ENCODE peak calls at places on chromosomes 1 and 21, in six cellular contexts. A, P, M, C, Z and Y are unnamed samples.

GRCh38 chr1:22111620-22112019 is 31.3 kb downstream of the WNT4 start:
- DNase-seq in M (peak), A (no peak), Z (peak), C (no peak), P (no peak), Y (no peak)

GRCh38 chr1:211705439-211706205 is 30.2 kb upstream of the NEK2 start:
- DNase-seq in Z (no peak), C (peak), A (no peak), P (no peak), M (peak), Y (no peak)

GRCh38 chr1:59672851-59673574 is 141.7 kb upstream of the HOOK1 start:
- DNase-seq in P (peak), M (peak), C (peak), A (no peak), Z (peak), Y (no peak)

GRCh38 chr1:205392650-205393049 is 29.2 kb downstream of the LEMD1 start:
- DNase-seq in M (no peak), P (no peak), C (no peak), A (no peak), Z (no peak), Y (no peak)

GRCh38 chr1:41221995-41222991 is 19.8 kb downstream of the SCMH1 start:
- DNase-seq in Z (peak), C (no peak), M (peak), P (no peak), A (no peak), Y (no peak)

GRCh38 chr21:27366846-27367245 is 400.0 kb upstream of the ADAMTS5 start:
- DNase-seq in Z (no peak), C (no peak), P (no peak), A (no peak), M (no peak), Y (no peak)

GRCh38 chr1:32241011-32241763 is 5.8 kb upstream of the FAM167B start:
- DNase-seq in A (peak), M (peak), C (no peak), P (peak), Z (peak), Y (peak)

GRCh38 chr21:31714741-31715365 is 17.1 kb downstream of the SCAF4 start:
- DNase-seq in M (no peak), A (no peak), C (no peak), P (no peak), Z (no peak), Y (no peak)

GRCh38 chr1:3442331-3442730 is 12.1 kb upstream of the ARHGEF16 start:
- DNase-seq in A (no peak), Z (no peak), C (no peak), M (no peak), P (no peak), Y (no peak)

GRCh38 chr1:100862591-100862990 is 32.1 kb downstream of the EXTL2 start:
- DNase-seq in P (no peak), A (no peak), M (peak), C (no peak), Z (peak), Y (no peak)

GRCh38 chr21:46046471-46046870 is 51.4 kb upstream of the COL6A2 start:
- DNase-seq in M (no peak), C (no peak), P (no peak), A (peak), Z (no peak), Y (peak)

GRCh38 chr1:178646821-178647220 is 78.2 kb upstream of the RALGPS2 start:
- DNase-seq in A (no peak), Z (no peak), M (no peak), P (no peak), C (no peak), Y (no peak)

GRCh38 chr1:245575710-245576109 is 420.9 kb downstream of the KIF26B start:
- DNase-seq in C (no peak), P (no peak), M (no peak), Z (peak), A (no peak), Y (no peak)

GRCh38 chr1:44606701-44607281 is 67.5 kb downstream of the TMEM53 start:
- DNase-seq in A (no peak), C (no peak), P (no peak), Z (no peak), M (no peak), Y (no peak)

GRCh38 chr1:12434174-12434573 is 183.8 kb downstream of the DHRS3 start:
- DNase-seq in C (peak), Z (peak), M (peak), P (no peak), A (no peak), Y (no peak)

GRCh38 chr1:159953866-159954515 is at the start of gene SLAMF9:
- DNase-seq in Z (peak), A (no peak), M (peak), P (no peak), C (peak), Y (no peak)

GRCh38 chr1:59265622-59266021 is 31.3 kb upstream of the FGGY start:
- DNase-seq in C (no peak), P (no peak), A (no peak), Z (no peak), M (no peak), Y (no peak)

GRCh38 chr1:5992034-5992813 is at the start of gene NPHP4:
- DNase-seq in M (peak), A (peak), Z (peak), C (peak), P (peak), Y (peak)
- TF ChIP-seq CTCF in M (no peak), A (no peak), Z (no peak), C (no peak), P (no peak), Y (no peak)

DNA sequence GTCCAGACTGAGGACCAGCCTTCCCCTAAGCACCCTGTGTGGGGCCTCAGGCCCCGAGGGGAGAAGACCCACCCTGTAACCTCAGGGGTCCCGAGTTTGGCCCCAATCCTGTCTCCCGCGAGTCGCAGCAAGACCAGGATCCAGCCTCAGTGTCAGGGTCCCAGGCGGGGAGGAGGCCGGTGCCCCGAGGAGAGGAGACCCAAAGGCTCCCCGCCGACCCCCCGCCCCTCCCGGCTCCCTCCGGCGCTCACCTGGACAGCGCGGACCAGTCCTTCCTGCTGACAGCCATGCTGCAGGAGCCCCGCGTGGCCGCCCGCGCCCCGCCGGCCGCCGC is at the start of gene LAD1:
- DNase-seq in M (no peak), Z (no peak), A (no peak), P (no peak), C (no peak), Y (no peak)
- TF ChIP-seq CTCF in M (no peak), Z (no peak), A (no peak), P (no peak), C (no peak), Y (no peak)

DNA sequence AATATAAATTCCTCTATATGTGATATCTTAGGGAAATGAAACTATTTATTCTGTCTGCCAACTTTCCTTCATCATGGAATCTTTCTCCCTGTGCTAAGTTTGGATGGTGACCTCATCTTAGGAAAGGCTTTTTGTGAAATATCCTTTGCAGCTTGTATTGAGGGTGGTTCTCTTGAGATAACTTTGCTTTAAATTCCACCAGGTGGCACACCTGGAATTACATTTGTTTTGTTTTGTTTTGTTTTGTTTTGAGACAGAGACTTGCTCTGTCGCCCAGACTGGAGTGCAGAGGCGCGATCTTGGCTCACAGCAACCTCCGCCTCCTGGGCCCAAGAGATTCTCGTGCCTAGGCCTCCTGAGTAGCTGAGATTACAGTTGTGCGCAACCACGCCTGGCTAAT is 7.6 kb upstream of the CD1A start:
- DNase-seq in Z (peak), P (no peak), A (no peak), C (peak), M (no peak), Y (no peak)
- TF ChIP-seq CTCF in Z (no peak), P (no peak), A (no peak), C (no peak), M (no peak), Y (no peak)

DNA sequence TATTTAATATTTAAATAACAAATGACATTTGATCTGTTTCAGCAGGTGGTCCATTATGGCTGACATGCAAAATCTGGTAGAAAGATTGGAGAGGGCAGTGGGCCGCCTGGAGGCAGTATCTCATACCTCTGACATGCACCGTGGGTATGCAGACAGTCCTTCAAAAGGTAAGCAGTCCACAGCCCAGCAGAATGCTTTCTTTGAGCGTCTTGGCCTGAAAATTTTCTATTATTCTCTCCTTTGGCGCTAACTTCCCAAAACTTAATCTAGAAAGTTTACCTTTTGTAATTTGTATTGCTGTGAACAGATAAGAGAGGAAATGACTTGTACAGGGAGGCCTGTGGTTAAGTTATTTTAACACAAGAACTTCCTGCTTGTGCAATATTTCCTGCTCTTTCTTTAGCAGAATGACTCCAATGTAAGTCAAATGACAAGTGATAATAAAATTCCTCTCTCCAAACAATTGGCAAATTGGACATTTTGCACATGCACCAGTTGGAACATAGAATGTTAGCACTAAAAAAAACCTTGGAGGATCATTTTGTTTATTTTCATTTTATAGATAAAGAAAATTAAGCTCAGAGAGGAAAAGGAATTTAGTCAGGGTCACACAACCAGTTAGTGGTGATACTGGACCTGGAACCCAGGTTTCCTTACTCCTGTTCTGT is 18.9 kb downstream of the CAP1 start:
- DNase-seq in P (no peak), C (peak), Z (peak), A (no peak), M (peak), Y (no peak)
- TF ChIP-seq CTCF in P (no peak), C (no peak), Z (peak), A (no peak), M (no peak), Y (no peak)

DNA sequence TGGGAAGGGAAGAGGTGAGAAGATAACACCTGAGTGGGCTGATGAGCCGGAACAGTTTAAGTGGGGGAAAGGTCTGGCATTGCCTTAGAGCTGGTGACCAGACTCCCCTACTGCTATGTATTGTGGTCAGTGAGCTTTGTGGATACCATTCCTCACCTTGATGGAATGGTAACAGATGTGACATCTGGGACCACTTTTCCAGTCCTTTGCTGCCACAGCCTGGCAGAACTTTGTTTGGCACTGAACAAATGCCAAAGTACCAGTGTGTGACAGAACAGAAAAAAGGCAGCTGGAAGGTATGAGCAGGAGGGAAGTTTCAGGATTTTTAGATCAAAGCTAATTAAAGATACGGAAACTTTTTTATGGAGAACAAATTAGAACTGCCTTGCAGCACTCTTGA is 6.2 kb downstream of the MED8 start:
- DNase-seq in M (no peak), A (no peak), Z (no peak), C (no peak), P (no peak), Y (no peak)
- TF ChIP-seq CTCF in M (no peak), A (no peak), Z (no peak), C (no peak), P (no peak), Y (no peak)

GRCh38 chr1:201895913-201896807 is 7.5 kb downstream of the SHISA4 start:
- DNase-seq in A (peak), M (peak), Z (peak), C (peak), P (peak), Y (peak)

GRCh38 chr1:201898240-201898894 is 9.7 kb downstream of the SHISA4 start:
- DNase-seq in A (no peak), P (no peak), C (no peak), Z (no peak), M (no peak), Y (no peak)

GRCh38 chr1:201898992-201899391 is 10.3 kb downstream of the SHISA4 start:
- DNase-seq in Z (no peak), C (no peak), P (peak), M (no peak), A (no peak), Y (no peak)

GRCh38 chr1:201895120-201895665 is 6.5 kb downstream of the SHISA4 start:
- DNase-seq in M (no peak), Z (no peak), C (no peak), A (no peak), P (no peak), Y (no peak)

DNA sequence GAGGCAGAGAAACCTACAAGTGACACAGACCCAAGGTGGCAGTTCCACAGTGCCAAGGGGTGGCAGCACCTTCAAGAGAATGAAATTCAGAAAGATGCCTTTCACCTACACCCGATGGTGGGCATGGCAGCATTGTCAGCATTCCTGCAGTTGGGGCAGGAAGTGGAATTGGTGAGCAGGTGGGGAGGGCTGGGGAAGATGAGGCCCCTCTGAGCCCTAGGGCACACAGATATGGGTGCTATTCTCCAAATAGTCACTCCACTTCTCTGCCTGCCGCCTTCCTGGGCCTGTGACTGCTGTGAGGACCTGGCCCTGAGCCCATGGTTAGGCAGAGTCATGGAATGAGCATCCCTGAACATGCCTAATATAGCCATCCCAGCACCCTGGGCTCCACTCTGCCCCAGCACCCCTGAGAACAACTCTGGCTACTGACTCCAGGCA is 8.3 kb downstream of the SHISA4 start:
- DNase-seq in A (no peak), P (no peak), M (peak), Z (no peak), C (no peak), Y (no peak)
- TF ChIP-seq CTCF in A (no peak), P (no peak), M (no peak), Z (no peak), C (no peak), Y (no peak)

GRCh38 chr1:98099501-98099900 is 178.7 kb upstream of the DPYD start:
- DNase-seq in M (no peak), C (no peak), A (no peak), Z (no peak), P (no peak), Y (no peak)
- TF ChIP-seq CTCF in M (no peak), C (no peak), A (no peak), Z (no peak), P (no peak), Y (no peak)